ENCODE peak calls at places on chromosomes 16 and 17, in six cellular contexts. One of them, this sample, is unnamed.

GRCh38 chr16:27195941-27196595 is 7.3 kb upstream of the KDM8 start:
- DNase-seq in GM10248: no peak
- DNase-seq in lung microvascular endothelial cell: no peak
- DNase-seq in GM06990: no peak
- DNase-seq in NCI-H774: no peak
- DNase-seq in ovary: no peak
- DNase-seq in this sample: no peak

GRCh38 chr17:75130632-75131277 is 787 bp downstream of the NT5C start:
- DNase-seq in GM06990: peak; percentile 62
- DNase-seq in NCI-H774: no peak
- DNase-seq in GM10248: peak; percentile 56
- DNase-seq in lung microvascular endothelial cell: peak; percentile 50
- DNase-seq in ovary: peak; percentile 73
- DNase-seq in this sample: peak; percentile 81

GRCh38 chr16:67966549-67967182 is 1.8 kb downstream of the SLC12A4 start:
- DNase-seq in NCI-H774: no peak
- DNase-seq in GM10248: no peak
- DNase-seq in lung microvascular endothelial cell: no peak
- DNase-seq in GM06990: no peak
- DNase-seq in ovary: no peak
- DNase-seq in this sample: no peak

GRCh38 chr16:56423584-56424403 is 1.6 kb downstream of the AMFR start:
- DNase-seq in lung microvascular endothelial cell: peak; percentile 6
- DNase-seq in GM10248: peak; percentile 42
- DNase-seq in ovary: no peak
- DNase-seq in NCI-H774: no peak
- DNase-seq in GM06990: no peak
- DNase-seq in this sample: no peak

GRCh38 chr16:17543073-17543472 is 72.3 kb upstream of the XYLT1 start:
- DNase-seq in GM06990: no peak
- DNase-seq in lung microvascular endothelial cell: no peak
- DNase-seq in GM10248: no peak
- DNase-seq in ovary: no peak
- DNase-seq in NCI-H774: no peak
- DNase-seq in this sample: no peak

GRCh38 chr17:72512649-72513556 is 392.1 kb downstream of the SOX9 start:
- DNase-seq in GM06990: peak; percentile 32
- DNase-seq in NCI-H774: no peak
- DNase-seq in lung microvascular endothelial cell: no peak
- DNase-seq in ovary: no peak
- DNase-seq in GM10248: no peak
- DNase-seq in this sample: no peak

GRCh38 chr16:67650023-67650422 is 5.1 kb downstream of the CARMIL2 start:
- DNase-seq in ovary: no peak
- DNase-seq in NCI-H774: no peak
- DNase-seq in GM10248: no peak
- DNase-seq in lung microvascular endothelial cell: no peak
- DNase-seq in GM06990: no peak
- DNase-seq in this sample: no peak

GRCh38 chr16:89261691-89262563 is 44.4 kb downstream of the ZNF778 start:
- DNase-seq in ovary: peak; percentile 54
- DNase-seq in lung microvascular endothelial cell: no peak
- DNase-seq in GM06990: no peak
- DNase-seq in NCI-H774: no peak
- DNase-seq in GM10248: no peak
- DNase-seq in this sample: no peak

GRCh38 chr17:40828454-40829039 is 6.1 kb upstream of the KRT10 start:
- DNase-seq in GM06990: no peak
- DNase-seq in lung microvascular endothelial cell: no peak
- DNase-seq in NCI-H774: no peak
- DNase-seq in ovary: no peak
- DNase-seq in GM10248: no peak
- DNase-seq in this sample: no peak

GRCh38 chr17:75338335-75338734 is 49.1 kb upstream of the SLC25A19 start:
- DNase-seq in GM10248: no peak
- DNase-seq in NCI-H774: no peak
- DNase-seq in GM06990: no peak
- DNase-seq in lung microvascular endothelial cell: no peak
- DNase-seq in ovary: no peak
- DNase-seq in this sample: no peak

GRCh38 chr17:13197586-13197985 is 179.8 kb upstream of the ELAC2 start:
- DNase-seq in lung microvascular endothelial cell: no peak
- DNase-seq in GM10248: no peak
- DNase-seq in ovary: no peak
- DNase-seq in GM06990: no peak
- DNase-seq in NCI-H774: no peak
- DNase-seq in this sample: no peak

GRCh38 chr17:72460711-72461110 is 339.9 kb downstream of the SOX9 start:
- DNase-seq in GM10248: no peak
- DNase-seq in NCI-H774: no peak
- DNase-seq in ovary: no peak
- DNase-seq in lung microvascular endothelial cell: no peak
- DNase-seq in GM06990: no peak
- DNase-seq in this sample: no peak

GRCh38 chr16:89764711-89765201 is 43.4 kb downstream of the ZNF276 start:
- DNase-seq in NCI-H774: no peak
- DNase-seq in GM10248: peak; percentile 86
- DNase-seq in GM06990: peak; percentile 74
- DNase-seq in ovary: no peak
- DNase-seq in lung microvascular endothelial cell: no peak
- DNase-seq in this sample: no peak

GRCh38 chr17:49459401-49459984 is 35.6 kb upstream of the NGFR start:
- DNase-seq in NCI-H774: no peak
- DNase-seq in lung microvascular endothelial cell: no peak
- DNase-seq in GM06990: no peak
- DNase-seq in GM10248: no peak
- DNase-seq in ovary: no peak
- DNase-seq in this sample: no peak

GRCh38 chr16:85555549-85556455 is 57.3 kb upstream of the GSE1 start:
- DNase-seq in GM06990: peak; percentile 64
- DNase-seq in NCI-H774: peak; percentile 53
- DNase-seq in lung microvascular endothelial cell: peak; percentile 44
- DNase-seq in GM10248: peak; percentile 48
- DNase-seq in ovary: peak; percentile 73
- DNase-seq in this sample: peak; percentile 42

GRCh38 chr17:15397605-15398004 is 56.2 kb upstream of the TEKT3 start:
- DNase-seq in ovary: no peak
- DNase-seq in NCI-H774: no peak
- DNase-seq in GM06990: no peak
- DNase-seq in GM10248: no peak
- DNase-seq in lung microvascular endothelial cell: no peak
- DNase-seq in this sample: no peak

GRCh38 chr17:36850794-36851193 is 86.5 kb upstream of the LHX1 start:
- DNase-seq in lung microvascular endothelial cell: peak; percentile 83
- DNase-seq in GM06990: no peak
- DNase-seq in NCI-H774: no peak
- DNase-seq in ovary: no peak
- DNase-seq in GM10248: no peak
- DNase-seq in this sample: peak; percentile 32

GRCh38 chr17:8096541-8096940 is 9.0 kb upstream of the ALOX12B start:
- DNase-seq in GM10248: no peak
- DNase-seq in GM06990: no peak
- DNase-seq in ovary: no peak
- DNase-seq in lung microvascular endothelial cell: no peak
- DNase-seq in NCI-H774: no peak
- DNase-seq in this sample: no peak

GRCh38 chr17:78269893-78270490 is 38.6 kb downstream of the TMEM235 start:
- DNase-seq in GM10248: no peak
- DNase-seq in NCI-H774: no peak
- DNase-seq in GM06990: no peak
- DNase-seq in ovary: no peak
- DNase-seq in lung microvascular endothelial cell: no peak
- DNase-seq in this sample: no peak

GRCh38 chr17:72710834-72711233 is 381.7 kb downstream of the SLC39A11 start:
- DNase-seq in GM06990: no peak
- DNase-seq in ovary: no peak
- DNase-seq in GM10248: no peak
- DNase-seq in lung microvascular endothelial cell: no peak
- DNase-seq in NCI-H774: no peak
- DNase-seq in this sample: no peak

GRCh38 chr17:79400989-79401703 is 209.7 kb downstream of the RBFOX3 start:
- DNase-seq in GM10248: peak; percentile 89
- DNase-seq in lung microvascular endothelial cell: peak; percentile 58
- DNase-seq in GM06990: peak; percentile 73
- DNase-seq in ovary: peak; percentile 82
- DNase-seq in NCI-H774: peak; percentile 64
- DNase-seq in this sample: peak; percentile 71

GRCh38 chr16:4077083-4077714 is 39.0 kb downstream of the ADCY9 start:
- DNase-seq in GM10248: no peak
- DNase-seq in GM06990: no peak
- DNase-seq in lung microvascular endothelial cell: no peak
- DNase-seq in ovary: no peak
- DNase-seq in NCI-H774: no peak
- DNase-seq in this sample: no peak

GRCh38 chr16:24036614-24037013 is 200.8 kb downstream of the PRKCB start:
- DNase-seq in GM10248: peak; percentile 66
- DNase-seq in NCI-H774: peak; percentile 3
- DNase-seq in GM06990: no peak
- DNase-seq in ovary: no peak
- DNase-seq in lung microvascular endothelial cell: peak; percentile 44
- DNase-seq in this sample: peak; percentile 88

GRCh38 chr17:48729335-48730239 is 1.0 kb upstream of the HOXB13 start:
- DNase-seq in lung microvascular endothelial cell: no peak
- DNase-seq in GM10248: no peak
- DNase-seq in GM06990: no peak
- DNase-seq in ovary: no peak
- DNase-seq in NCI-H774: no peak
- DNase-seq in this sample: peak; percentile 67

GRCh38 chr16:84323626-84324025 is 28.9 kb downstream of the WFDC1 start:
- DNase-seq in GM10248: no peak
- DNase-seq in NCI-H774: no peak
- DNase-seq in GM06990: no peak
- DNase-seq in ovary: no peak
- DNase-seq in lung microvascular endothelial cell: no peak
- DNase-seq in this sample: no peak

GRCh38 chr17:15954222-15954621 is 9.3 kb downstream of the ADORA2B start:
- DNase-seq in GM06990: no peak
- DNase-seq in NCI-H774: no peak
- DNase-seq in GM10248: no peak
- DNase-seq in lung microvascular endothelial cell: peak; percentile 90
- DNase-seq in ovary: no peak
- DNase-seq in this sample: peak; percentile 66

GRCh38 chr16:67901734-67902133 is 8.7 kb downstream of the PSKH1 start:
- DNase-seq in GM06990: no peak
- DNase-seq in GM10248: no peak
- DNase-seq in NCI-H774: no peak
- DNase-seq in lung microvascular endothelial cell: no peak
- DNase-seq in ovary: no peak
- DNase-seq in this sample: no peak

GRCh38 chr16:74797414-74797813 is 22.8 kb upstream of the FA2H start:
- DNase-seq in GM06990: no peak
- DNase-seq in lung microvascular endothelial cell: no peak
- DNase-seq in ovary: no peak
- DNase-seq in GM10248: no peak
- DNase-seq in NCI-H774: no peak
- DNase-seq in this sample: no peak